ENCODE peak calls at places on chromosomes 3 and 15, in seven cellular contexts. T is psoas muscle; C is ovary; G is heart right ventricle; S is A549; X is OCI-LY7; K is CD8-positive, alpha-beta T cell. R is an unnamed sample. For H3K4me1, the result is how much of the 10 kb centered on the place peaks cover.

GRCh38 chr3:152259480-152259879 is 9.2 kb upstream of the MBNL1 start:
- DNase-seq in T (no peak), K (no peak), X (no peak), G (no peak), C (no peak), S (no peak), R (no peak)

GRCh38 chr15:66760968-66761722 is 59.1 kb downstream of the SMAD6 start:
- DNase-seq in X (no peak), S (no peak), G (no peak), C (no peak), T (no peak), K (no peak), R (no peak)

GRCh38 chr3:50204804-50205718 is at the start of gene SLC38A3:
- DNase-seq in C (peak), X (no peak), T (no peak), G (peak), K (no peak), S (no peak), R (no peak)

GRCh38 chr15:41847981-41848380 is 9.3 kb downstream of the PLA2G4B start:
- DNase-seq in G (no peak), S (no peak), X (no peak), T (no peak), K (no peak), C (no peak), R (no peak)

GRCh38 chr3:161028485-161029018 is 76.6 kb downstream of the B3GALNT1 start:
- DNase-seq in C (no peak), G (no peak), K (no peak), S (no peak), X (no peak), T (no peak), R (no peak)

GRCh38 chr15:69141286-69141701 is 19.1 kb upstream of the GLCE start:
- DNase-seq in K (no peak), C (no peak), X (no peak), S (peak), G (no peak), T (no peak), R (no peak)

GRCh38 chr3:127791221-127791913 is 30.9 kb downstream of the MGLL start:
- DNase-seq in G (no peak), T (no peak), X (peak), S (no peak), C (no peak), K (no peak), R (no peak)

GRCh38 chr3:22887664-22888291 is 315.3 kb upstream of the UBE2E2 start:
- DNase-seq in T (no peak), S (no peak), X (peak), C (no peak), G (no peak), K (no peak), R (no peak)

GRCh38 chr15:62691008-62691407 is 351.5 kb upstream of the TPM1 start:
- DNase-seq in T (no peak), G (no peak), S (no peak), C (no peak), K (no peak), X (no peak), R (no peak)

GRCh38 chr3:14283092-14283820 is 104.6 kb downstream of the LSM3 start:
- DNase-seq in G (no peak), X (no peak), S (no peak), K (no peak), C (no peak), T (no peak), R (no peak)

GRCh38 chr15:49155834-49156627 is 632 bp upstream of the COPS2 start:
- DNase-seq in G (no peak), S (no peak), T (no peak), C (no peak), X (peak), K (no peak), R (no peak)

GRCh38 chr15:46460426-46460825 is 825.6 kb downstream of the SQOR start:
- DNase-seq in G (no peak), S (no peak), C (no peak), T (no peak), K (no peak), X (no peak), R (no peak)

GRCh38 chr15:55958349-55958748 is 35.1 kb downstream of the NEDD4 start:
- DNase-seq in S (no peak), C (no peak), T (no peak), X (no peak), K (no peak), G (no peak), R (no peak)

GRCh38 chr3:182814419-182815160 is 21.3 kb downstream of the ATP11B start:
- DNase-seq in X (no peak), C (no peak), K (no peak), T (no peak), G (no peak), S (no peak), R (no peak)

GRCh38 chr3:157102098-157102497 is 57.8 kb downstream of the CCNL1 start:
- DNase-seq in T (no peak), C (no peak), K (no peak), G (no peak), X (no peak), S (no peak), R (no peak)

GRCh38 chr15:84947947-84948830 is 33.5 kb upstream of the PDE8A start:
- DNase-seq in T (peak), S (no peak), G (no peak), K (no peak), X (no peak), C (no peak), R (peak)

GRCh38 chr15:101242160-101242998 is 9.5 kb downstream of the CHSY1 start:
- DNase-seq in T (no peak), X (peak), G (no peak), S (no peak), K (peak), C (no peak), R (no peak)

GRCh38 chr3:114649331-114649730 is 355.5 kb downstream of the TIGIT start:
- DNase-seq in G (no peak), T (no peak), C (no peak), K (no peak), S (peak), X (no peak), R (no peak)

GRCh38 chr3:38653685-38654537 is 4.4 kb upstream of the SCN5A start:
- DNase-seq in C (no peak), G (no peak), X (no peak), T (no peak), K (no peak), S (no peak), R (no peak)

GRCh38 chr3:189372205-189372764 is 200.5 kb downstream of the TPRG1 start:
- DNase-seq in X (no peak), C (no peak), K (no peak), S (no peak), T (no peak), G (no peak), R (no peak)

GRCh38 chr3:16841906-16842709 is 42.6 kb upstream of the PLCL2 start:
- DNase-seq in T (peak), S (no peak), X (peak), G (peak), K (peak), C (no peak), R (no peak)

GRCh38 chr15:41691471-41691870 is 31.3 kb downstream of the MGA start:
- DNase-seq in S (no peak), C (no peak), X (no peak), G (no peak), K (no peak), T (no peak), R (no peak)

GRCh38 chr3:30941342-30941741 is 46.9 kb upstream of the GADL1 start:
- DNase-seq in K (no peak), S (no peak), T (no peak), C (no peak), X (no peak), G (no peak), R (no peak)

GRCh38 chr3:72887723-72888545 is at the start of gene GXYLT2:
- DNase-seq in G (peak), S (peak), C (peak), X (peak), K (no peak), T (peak), R (peak)

GRCh38 chr3:62167566-62168262 is 205.6 kb downstream of the FEZF2 start:
- DNase-seq in X (no peak), S (no peak), K (no peak), G (no peak), C (no peak), T (no peak), R (no peak)

GRCh38 chr3:173932624-173933023 is 535.1 kb downstream of the NLGN1 start:
- DNase-seq in K (no peak), T (no peak), X (no peak), S (no peak), C (no peak), G (no peak), R (no peak)

GRCh38 chr3:44400771-44401170 is 62.2 kb downstream of the TCAIM start:
- DNase-seq in C (no peak), T (no peak), S (no peak), X (no peak), K (no peak), G (no peak), R (no peak)

GRCh38 chr15:79432345-79433311 is 492 bp downstream of the MINAR1 start:
- DNase-seq in K (no peak), T (no peak), S (no peak), X (no peak), G (no peak), C (no peak), R (no peak)

GRCh38 chr15:79433610-79434009 is 1.5 kb downstream of the MINAR1 start:
- DNase-seq in S (peak), X (no peak), K (no peak), C (no peak), T (no peak), G (no peak), R (no peak)

GRCh38 chr15:79430901-79431635 is 1.1 kb upstream of the MINAR1 start:
- DNase-seq in C (no peak), K (no peak), X (no peak), T (no peak), S (no peak), G (no peak), R (no peak)

GRCh38 chr15:79434361-79434760 is 2.2 kb downstream of the MINAR1 start:
- DNase-seq in K (no peak), T (no peak), G (no peak), C (no peak), S (no peak), X (no peak), R (no peak)

DNA sequence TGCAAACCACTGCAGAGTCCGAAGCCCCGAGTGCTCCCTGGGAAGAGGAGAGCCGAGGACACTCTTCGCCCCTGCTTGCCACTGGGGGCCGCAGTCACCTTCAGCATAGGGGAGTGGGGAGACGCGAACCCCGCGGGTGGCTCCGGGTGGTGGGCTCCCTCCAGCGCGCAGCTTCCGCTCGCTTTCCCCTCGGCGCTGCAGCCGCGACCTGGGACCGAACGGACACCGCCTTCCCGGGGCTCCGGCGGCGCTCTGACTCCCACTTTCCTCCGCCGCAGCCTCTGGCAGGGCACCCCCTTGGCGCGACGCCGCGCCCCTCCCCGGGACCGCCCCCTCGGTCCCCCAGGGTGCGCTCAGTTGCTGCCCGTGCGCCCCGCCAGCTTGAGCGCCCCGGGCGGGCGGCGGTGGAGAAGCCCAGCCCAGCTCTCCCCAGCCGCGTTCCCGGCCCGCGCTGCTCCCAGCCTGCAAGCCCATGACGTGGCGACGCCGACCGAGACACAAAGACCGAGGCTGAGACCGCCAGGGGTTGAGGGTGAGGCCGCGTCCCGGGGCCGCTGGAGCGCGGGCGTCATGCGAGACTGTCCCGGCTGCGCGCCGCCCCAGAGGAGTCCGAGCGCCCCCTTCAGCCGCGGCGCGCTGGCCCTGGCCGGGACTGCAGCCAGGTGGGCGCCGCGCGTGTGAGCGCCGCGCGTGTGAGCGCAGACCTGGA is at the start of gene MINAR1:
- DNase-seq in X (no peak), T (peak), S (peak), K (no peak), G (no peak), C (no peak), R (no peak)
- TF ChIP-seq CTCF in X (no peak), T (no peak), S (peak), K (no peak), G (peak), C (no peak), R (peak)

DNA sequence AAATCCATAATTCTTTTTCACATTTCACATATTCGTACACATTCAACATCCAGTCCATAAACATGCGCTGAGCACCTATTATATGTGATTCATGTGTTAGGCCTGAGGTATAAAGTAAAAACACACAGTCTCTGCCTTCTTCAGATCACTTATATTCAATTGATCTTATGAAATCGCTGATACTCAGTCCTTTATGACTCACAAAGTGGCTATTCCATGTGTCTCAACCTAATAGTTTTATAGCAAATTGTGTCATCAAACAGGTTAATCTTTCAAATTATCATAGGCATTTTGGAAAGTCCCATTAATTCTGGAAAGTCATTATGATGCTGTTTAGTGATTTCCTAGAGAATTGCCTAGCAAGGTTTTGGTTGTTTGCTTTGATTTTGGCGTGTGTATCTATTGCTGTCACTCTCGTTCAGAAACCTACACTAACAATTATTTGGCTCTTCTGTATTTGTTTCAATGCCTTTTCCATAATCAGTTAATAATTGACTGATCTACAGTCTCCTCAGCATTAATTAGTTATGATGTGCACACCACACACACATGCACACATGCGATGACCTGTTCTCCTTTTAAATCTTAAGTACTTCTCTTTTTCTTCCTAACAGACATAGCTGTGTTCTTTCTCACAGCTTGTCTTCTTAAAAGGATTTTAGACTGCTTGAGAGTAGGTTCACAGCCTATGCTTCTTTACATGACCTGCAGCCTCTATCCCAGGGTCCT is 353.2 kb downstream of the MECOM start:
- DNase-seq in K (no peak), C (no peak), T (no peak), X (no peak), G (no peak), S (no peak), R (no peak)
- H3K27ac ChIP-seq in K (no peak), C (no peak), T (no peak), X (no peak), G (no peak), S (no peak), R (no peak)

DNA sequence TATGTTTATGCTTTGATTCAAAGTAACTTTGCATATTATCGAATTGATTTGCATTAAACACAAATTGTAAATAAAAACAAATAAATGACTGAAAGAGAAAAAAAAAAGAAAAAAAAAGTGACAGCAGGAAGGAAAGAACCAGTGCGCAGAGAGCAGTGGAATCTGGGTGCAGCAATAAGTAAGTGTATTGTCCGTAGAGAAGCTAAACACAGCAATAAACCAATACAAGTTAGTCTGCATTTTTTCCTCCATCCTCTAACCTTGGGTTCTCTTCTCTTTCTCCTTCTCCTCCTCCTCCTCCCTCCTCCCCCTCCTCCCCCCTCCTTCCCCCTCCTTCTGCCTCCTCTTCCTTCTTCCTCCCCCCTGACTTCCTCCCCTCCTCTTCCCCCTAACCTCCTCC is 18.3 kb upstream of the ARL8B start:
- DNase-seq in S (no peak), G (no peak), T (no peak), X (no peak), K (no peak), C (no peak), R (no peak)
- H3K4me1 ChIP-seq in S (under half), G (under half), T (under half), X (under half), K (under half), C (under half), R (under half)

GRCh38 chr3:112561693-112562529 is at the start of the genes ATG3 and SLC35A5:
- DNase-seq in C (peak), G (peak), K (peak), X (peak), T (peak), S (peak), R (peak)
- TF ChIP-seq CTCF in C (no peak), G (peak), K (no peak), X (no peak), T (no peak), S (no peak), R (no peak)

GRCh38 chr15:91316123-91316522 is 216.1 kb downstream of the SV2B start:
- DNase-seq in C (no peak), X (no peak), K (no peak), T (no peak), G (no peak), S (no peak), R (no peak)
- H3K27ac ChIP-seq in C (no peak), X (no peak), K (no peak), T (no peak), G (no peak), S (no peak), R (no peak)

R was measured in thoracic aorta.